ENCODE peak calls at places on chromosomes 12 and 14, in eight cellular contexts. A, M, J, E, H, S, B and L are unnamed samples. For H3K36me3, the result is how much of the 10 kb centered on the place peaks cover.

GRCh38 chr12:32198555-32198954 is 91.9 kb downstream of the BICD1 start:
- DNase-seq in J (no peak), B (no peak), H (no peak), M (peak), E (no peak), A (no peak), S (no peak), L (no peak)

GRCh38 chr12:116384629-116385485 is 107.4 kb upstream of the MED13L start:
- DNase-seq in M (peak), A (no peak), B (no peak), S (no peak), H (no peak), E (no peak), J (no peak), L (no peak)

GRCh38 chr12:49322708-49323523 is at the start of gene TROAP:
- DNase-seq in A (peak), H (peak), B (peak), J (peak), S (peak), M (peak), E (peak), L (peak)

GRCh38 chr12:122051231-122051876 is 27.2 kb upstream of the MLXIP start:
- DNase-seq in H (no peak), B (peak), S (no peak), J (no peak), M (peak), A (peak), E (peak), L (peak)

GRCh38 chr12:100295764-100296555 is 29.0 kb downstream of the SCYL2 start:
- DNase-seq in H (no peak), E (no peak), B (no peak), S (no peak), M (peak), J (no peak), A (no peak), L (no peak)

GRCh38 chr12:131194166-131194565 is 240.5 kb downstream of the ADGRD1 start:
- DNase-seq in E (no peak), S (no peak), J (no peak), A (no peak), M (no peak), H (no peak), B (no peak), L (no peak)

GRCh38 chr12:63815482-63815852 is 29.0 kb upstream of the SRGAP1 start:
- DNase-seq in J (no peak), S (no peak), B (no peak), M (no peak), A (no peak), E (no peak), H (no peak), L (no peak)

GRCh38 chr12:6963016-6963731 is 7.3 kb downstream of the PHB2 start:
- DNase-seq in B (no peak), M (no peak), E (no peak), S (peak), A (peak), J (peak), H (peak), L (peak)

GRCh38 chr12:57145460-57146059 is 1.9 kb downstream of the LRP1-AS start:
- DNase-seq in H (no peak), A (no peak), J (no peak), B (no peak), M (no peak), S (no peak), E (peak), L (no peak)

DNA sequence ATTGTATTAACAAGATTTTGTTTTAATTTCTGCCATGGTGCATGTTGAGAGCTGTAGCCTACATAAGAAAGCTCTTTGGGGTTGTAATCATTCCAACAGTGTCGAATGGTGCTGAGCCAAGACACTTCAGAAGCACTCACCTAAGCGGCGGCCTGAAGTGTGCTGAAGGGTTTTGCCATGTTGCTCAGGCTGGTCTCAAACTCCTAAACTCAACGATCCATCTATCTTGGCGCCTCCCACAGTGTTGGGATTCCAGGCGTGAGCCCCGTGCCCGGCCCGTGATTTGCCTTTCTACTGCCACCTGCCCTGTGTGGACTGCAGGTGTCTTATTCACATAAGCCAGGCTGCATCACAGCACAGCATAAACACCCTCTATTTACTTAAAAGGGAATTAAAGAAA is 48.9 kb downstream of the AMN start:
- DNase-seq in M (no peak), E (no peak), H (no peak), B (no peak), A (no peak), S (peak), J (no peak), L (no peak)
- H3K36me3 ChIP-seq in M (half or more), E (under half), H (under half), B (under half), A (half or more), S (under half), J (half or more), L (under half)

GRCh38 chr14:88551094-88551870 is 3.5 kb downstream of the PTPN21 start:
- DNase-seq in H (peak), B (peak), E (peak), A (peak), J (peak), M (peak), S (peak), L (peak)
- H3K27ac ChIP-seq in H (peak), B (peak), E (peak), A (peak), J (peak), M (peak), S (peak), L (peak)

DNA sequence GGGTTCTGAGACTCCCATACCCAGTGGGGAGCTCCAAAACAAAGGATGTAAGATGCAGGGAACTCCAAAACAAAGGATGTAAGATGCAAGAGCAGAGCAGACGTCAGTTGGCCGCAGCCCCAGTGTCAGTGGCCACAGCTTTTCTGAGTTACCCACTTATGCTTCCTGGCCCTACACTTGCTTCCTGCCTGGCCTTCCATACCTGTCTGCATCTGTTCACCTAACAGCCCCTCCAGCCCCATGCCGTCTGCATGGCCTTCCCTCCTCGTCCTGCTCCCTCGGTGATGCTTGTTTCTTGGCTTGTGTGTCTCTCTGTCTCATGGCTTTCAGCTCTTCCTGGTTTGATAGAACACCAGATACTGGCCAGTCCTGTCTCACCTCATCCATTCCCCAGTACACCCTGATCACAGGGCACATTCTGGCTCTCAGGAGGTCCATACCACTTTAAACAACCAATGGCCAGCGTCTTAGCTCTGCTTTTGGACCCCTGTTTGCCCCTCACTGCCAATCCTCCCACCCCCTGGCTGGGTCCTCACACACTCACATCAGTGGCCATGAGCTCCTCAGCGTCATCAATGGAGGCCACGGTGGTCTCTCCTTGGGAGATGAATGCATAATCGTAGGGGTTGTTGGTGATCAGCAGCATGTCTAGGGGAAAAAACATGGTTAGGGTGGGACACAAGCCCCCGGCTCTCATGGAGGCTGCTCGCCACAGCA is 5.3 kb downstream of the MYH7 start:
- DNase-seq in M (no peak), A (peak), S (no peak), B (no peak), J (peak), H (no peak), E (no peak), L (no peak)
- H3K36me3 ChIP-seq in M (under half), A (under half), S (under half), B (under half), J (under half), H (under half), E (under half), L (under half)

DNA sequence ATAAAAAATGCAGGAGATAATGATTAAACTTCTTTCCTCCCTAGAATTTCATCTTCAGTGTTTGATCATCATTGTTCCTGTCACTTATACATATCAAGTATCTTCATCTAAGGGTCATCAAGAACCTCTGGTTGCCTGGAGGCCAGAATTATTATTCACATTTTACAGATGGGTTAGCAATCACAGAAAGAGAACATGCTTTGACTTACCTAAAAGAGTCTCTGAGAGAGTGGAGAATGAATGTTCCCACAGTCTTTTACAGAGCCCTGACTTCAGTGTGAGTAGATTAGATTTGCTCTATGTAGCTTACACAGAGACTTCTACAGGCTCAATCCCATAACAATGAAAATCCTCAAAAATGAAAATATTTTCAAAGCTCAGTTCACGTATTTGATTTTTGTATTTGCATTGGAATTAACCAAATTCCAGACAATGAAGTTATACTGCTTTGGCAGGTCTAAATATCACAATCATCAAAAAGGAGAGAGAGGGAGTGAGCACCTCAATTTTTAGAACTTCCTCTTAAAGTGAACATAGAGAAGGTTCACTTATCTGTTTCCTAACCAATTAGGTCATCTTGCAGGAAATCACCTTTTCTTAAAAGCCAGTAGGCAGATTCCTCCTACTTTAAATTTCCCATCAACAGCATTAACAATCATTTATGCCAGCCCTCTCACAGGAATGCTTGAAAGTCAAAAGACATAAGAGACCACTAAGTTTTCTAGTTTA is 388.9 kb downstream of the ZFP36L1 start:
- DNase-seq in B (no peak), H (no peak), J (no peak), M (no peak), E (no peak), S (no peak), A (no peak), L (no peak)
- H3K27ac ChIP-seq in B (peak), H (peak), J (peak), M (no peak), E (peak), S (peak), A (peak), L (no peak)

GRCh38 chr14:49173765-49174373 is 412.3 kb downstream of the RPS29 start:
- DNase-seq in M (peak), S (peak), H (peak), A (no peak), B (no peak), E (no peak), J (no peak), L (no peak)
- H3K36me3 ChIP-seq in M (under half), S (under half), H (under half), A (under half), B (under half), E (under half), J (under half), L (under half)

DNA sequence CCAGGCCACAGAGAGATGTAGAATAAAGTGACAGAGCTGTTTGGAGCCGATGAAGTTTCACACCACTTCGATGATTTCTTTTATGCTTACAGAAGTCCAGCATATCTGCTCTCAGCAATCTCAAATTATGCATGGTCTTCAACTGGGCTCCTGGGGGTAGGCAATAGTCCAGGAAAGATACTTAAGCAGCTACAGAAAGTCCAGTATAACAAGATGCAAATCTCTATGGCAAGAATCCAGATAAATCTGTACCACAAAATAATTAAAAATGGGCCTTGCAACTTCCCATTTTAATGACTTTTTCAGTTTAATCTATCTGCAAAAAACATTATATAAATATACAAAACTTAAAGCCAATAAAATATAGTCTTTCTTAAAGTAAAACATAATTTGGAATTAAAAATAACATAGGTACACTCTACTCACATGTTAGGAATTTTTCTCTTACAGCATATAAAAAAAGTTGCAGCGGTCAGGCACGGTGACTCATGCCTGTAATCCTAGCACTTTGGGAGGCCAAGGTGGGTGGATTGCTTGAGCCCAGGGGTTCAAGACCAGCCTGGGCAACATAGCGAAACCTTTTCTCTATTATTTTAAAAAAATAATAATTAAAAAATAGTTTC is 20.5 kb upstream of the RAD51AP1 start:
- DNase-seq in S (no peak), H (no peak), J (no peak), E (no peak), B (no peak), A (no peak), M (peak), L (no peak)
- H3K27ac ChIP-seq in S (no peak), H (no peak), J (no peak), E (no peak), B (no peak), A (no peak), M (no peak), L (no peak)

DNA sequence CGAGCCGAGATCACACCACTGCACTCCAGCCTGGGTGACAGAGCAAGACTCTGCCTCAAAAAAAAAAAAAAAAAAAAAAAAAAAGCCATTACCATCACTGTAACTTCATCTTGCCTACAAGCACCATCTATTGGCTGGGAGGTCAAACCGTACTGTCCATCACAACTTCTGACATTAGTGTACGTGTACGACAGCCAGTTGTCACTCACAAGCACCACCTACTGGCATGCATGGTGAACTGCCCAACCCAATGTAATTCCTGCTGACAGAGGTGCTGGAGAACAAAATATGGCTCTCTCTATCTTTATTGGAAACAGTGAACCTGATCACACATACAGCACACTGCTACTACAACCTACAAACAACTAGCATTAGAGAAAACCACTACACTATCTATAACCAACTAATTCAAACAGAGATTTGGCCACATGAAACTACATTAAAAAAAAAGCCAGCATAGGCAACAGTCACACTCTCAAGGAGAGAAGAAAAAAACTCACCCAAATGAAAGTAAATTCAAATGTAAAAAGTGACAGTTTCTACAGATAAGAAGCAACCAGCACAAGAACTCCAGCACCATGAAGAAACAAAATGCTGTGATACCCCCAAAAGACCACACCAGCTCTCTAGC is 82.3 kb downstream of the PUS7L start:
- DNase-seq in M (peak), J (no peak), H (no peak), A (no peak), E (no peak), B (no peak), S (no peak), L (no peak)
- H3K36me3 ChIP-seq in M (under half), J (under half), H (under half), A (under half), E (under half), B (under half), S (under half), L (under half)